ENCODE peak calls at places on chromosomes 3 and 15, in five cellular contexts. X is AG04449; C is stimulated activated naive B cell treated with anti-CD40 and anti-IgM and Interleukin-4, amounts not matched to agents 10 μg/mL and 1 μg/mL and 100 μg/mL, for 72 hours; W is GM13976; S is AML-193. P is an unnamed sample.

GRCh38 chr3:131549340-131549739 is 46.6 kb upstream of the MRPL3 start:
- DNase-seq in C (no peak), S (peak), W (no peak), X (no peak), P (peak)

GRCh38 chr15:100033140-100033857 is 300.1 kb upstream of the LYSMD4 start:
- DNase-seq in C (no peak), X (no peak), S (no peak), W (no peak), P (no peak)

GRCh38 chr3:32340639-32341365 is 50.9 kb upstream of the CMTM7 start:
- DNase-seq in X (no peak), W (no peak), C (no peak), S (no peak), P (no peak)

GRCh38 chr3:1195922-1196321 is 103.1 kb downstream of the CNTN6 start:
- DNase-seq in S (no peak), W (no peak), X (peak), C (no peak), P (no peak)

GRCh38 chr3:23372296-23372695 is 169.2 kb downstream of the UBE2E2 start:
- DNase-seq in S (no peak), X (no peak), W (no peak), C (no peak), P (no peak)

GRCh38 chr15:40274350-40275274 is 8.3 kb downstream of the ANKRD63 start:
- DNase-seq in S (peak), C (peak), W (peak), X (peak), P (peak)

GRCh38 chr3:15629860-15630597 is 28.5 kb downstream of the BTD start:
- DNase-seq in X (no peak), C (peak), W (peak), S (peak), P (peak)

GRCh38 chr15:36742696-36743095 is 163.3 kb downstream of the CDIN1 start:
- DNase-seq in X (no peak), W (no peak), S (no peak), C (no peak), P (no peak)

GRCh38 chr15:66753687-66754377 is 51.8 kb downstream of the SMAD6 start:
- DNase-seq in W (no peak), C (no peak), S (no peak), X (no peak), P (no peak)

GRCh38 chr15:70095387-70096214 is 2.1 kb downstream of the TLE3 start:
- DNase-seq in W (peak), C (peak), S (no peak), X (no peak), P (peak)

GRCh38 chr3:81216192-81216591 is 545.3 kb downstream of the GBE1 start:
- DNase-seq in X (no peak), W (no peak), S (no peak), C (no peak), P (no peak)

GRCh38 chr3:152051501-152052404 is 178.3 kb downstream of the SUCNR1 start:
- DNase-seq in X (no peak), W (no peak), C (no peak), S (no peak), P (no peak)

GRCh38 chr15:91867581-91868026 is 14.1 kb downstream of the SLCO3A1 start:
- DNase-seq in W (no peak), S (no peak), C (no peak), X (no peak), P (no peak)

GRCh38 chr3:99938270-99938955 is 120.8 kb downstream of the CMSS1 start:
- DNase-seq in X (no peak), S (no peak), C (no peak), W (peak), P (peak)

GRCh38 chr3:138093721-138094120 is 21.7 kb downstream of the DZIP1L start:
- DNase-seq in S (no peak), W (no peak), C (no peak), X (no peak), P (no peak)

GRCh38 chr3:53588122-53588521 is 93.7 kb downstream of the CACNA1D start:
- DNase-seq in S (no peak), C (no peak), W (no peak), X (no peak), P (no peak)

GRCh38 chr3:168081171-168081771 is 14.5 kb downstream of the GOLIM4 start:
- DNase-seq in W (no peak), S (no peak), C (no peak), X (no peak), P (no peak)

GRCh38 chr3:13513051-13513912 is 33.2 kb downstream of the HDAC11 start:
- DNase-seq in W (no peak), C (no peak), S (no peak), X (peak), P (no peak)

GRCh38 chr3:129749692-129750091 is 143.2 kb upstream of the PLXND1 start:
- DNase-seq in S (no peak), X (no peak), C (no peak), W (peak), P (no peak)

GRCh38 chr3:154931484-154931883 is 148.6 kb upstream of the MME start:
- DNase-seq in W (no peak), X (peak), S (no peak), C (no peak), P (no peak)

GRCh38 chr3:12954891-12955650 is 113.7 kb upstream of the RPL32 start:
- DNase-seq in W (peak), X (no peak), C (peak), S (no peak), P (peak)

GRCh38 chr15:77816983-77817382 is 184.3 kb upstream of the LINGO1 start:
- DNase-seq in W (no peak), S (no peak), C (no peak), X (no peak), P (no peak)

GRCh38 chr15:80904941-80905532 is 84.6 kb downstream of the MESD start:
- DNase-seq in C (no peak), S (no peak), W (no peak), X (no peak), P (no peak)

GRCh38 chr3:89221913-89222312 is 114.5 kb downstream of the EPHA3 start:
- DNase-seq in S (no peak), C (no peak), W (no peak), X (no peak), P (no peak)

GRCh38 chr3:8663177-8664061 is 18.8 kb upstream of the SSUH2 start:
- DNase-seq in W (peak), C (no peak), S (peak), X (no peak), P (peak)

GRCh38 chr3:134092231-134092701 is 62.5 kb upstream of the SLCO2A1 start:
- DNase-seq in W (no peak), C (no peak), S (no peak), X (no peak), P (no peak)

GRCh38 chr3:108099679-108100428 is 9.0 kb upstream of the CD47 start:
- DNase-seq in X (no peak), C (peak), W (peak), S (peak), P (no peak)

GRCh38 chr3:3683261-3683660 is 116.0 kb upstream of the LRRN1 start:
- DNase-seq in X (no peak), W (no peak), C (no peak), S (no peak), P (no peak)

GRCh38 chr3:126753191-126754160 is 49.4 kb downstream of the CHCHD6 start:
- DNase-seq in S (no peak), X (peak), W (no peak), C (no peak), P (no peak)

GRCh38 chr3:131178710-131179375 is 152.2 kb downstream of the NEK11 start:
- DNase-seq in W (no peak), C (no peak), X (no peak), S (no peak), P (no peak)

GRCh38 chr3:60147249-60147648 is 1097.4 kb upstream of the CFAP20DC start:
- DNase-seq in W (no peak), S (no peak), C (no peak), X (no peak), P (no peak)

GRCh38 chr3:132279030-132279429 is 38.2 kb upstream of the ACP3 start:
- DNase-seq in X (no peak), W (no peak), C (no peak), S (no peak), P (no peak)

GRCh38 chr3:78494831-78495230 is 1273.0 kb downstream of the ROBO1 start:
- DNase-seq in W (no peak), C (no peak), X (no peak), S (no peak), P (no peak)

GRCh38 chr3:125163739-125164601 is 48.6 kb downstream of the SLC12A8 start:
- DNase-seq in W (peak), C (no peak), S (peak), X (no peak), P (peak)

GRCh38 chr15:100821327-100821726 is 58.3 kb upstream of the ALDH1A3 start:
- DNase-seq in S (no peak), W (no peak), C (no peak), X (no peak), P (no peak)